ENCODE peak calls at places on chromosome 1, in four cellular contexts. One of them, this sample, is unnamed.

GRCh38 chr1:1470626-1471388 is 758 bp upstream of the ATAD3B start:
- DNase-seq in K562: no peak
- DNase-seq in HL-60: no peak
- DNase-seq in GM12878: no peak
- DNase-seq in this sample: no peak

GRCh38 chr1:205597691-205598314 is 34.0 kb downstream of the ELK4 start:
- DNase-seq in K562: no peak
- DNase-seq in HL-60: no peak
- DNase-seq in GM12878: no peak
- DNase-seq in this sample: no peak

GRCh38 chr1:56404561-56405030 is 174.8 kb downstream of the PLPP3 start:
- DNase-seq in K562: no peak
- DNase-seq in HL-60: no peak
- DNase-seq in GM12878: no peak
- DNase-seq in this sample: no peak

GRCh38 chr1:153563339-153563952 is 2.2 kb downstream of the S100A2 start:
- DNase-seq in K562: no peak
- DNase-seq in HL-60: no peak
- DNase-seq in GM12878: no peak
- DNase-seq in this sample: no peak

GRCh38 chr1:109639063-109639840 is 16.6 kb upstream of the GSTM4 start:
- DNase-seq in K562: no peak
- DNase-seq in HL-60: no peak
- DNase-seq in GM12878: no peak
- DNase-seq in this sample: no peak

GRCh38 chr1:77942400-77943140 is 36.3 kb downstream of the FUBP1 start:
- DNase-seq in K562: no peak
- DNase-seq in HL-60: no peak
- DNase-seq in GM12878: no peak
- DNase-seq in this sample: no peak

GRCh38 chr1:62237950-62238374 is 43.3 kb downstream of the L1TD1 start:
- DNase-seq in K562: no peak
- DNase-seq in HL-60: no peak
- DNase-seq in GM12878: no peak
- DNase-seq in this sample: no peak

GRCh38 chr1:183226963-183227362 is 40.9 kb downstream of the LAMC2 start:
- DNase-seq in K562: no peak
- DNase-seq in HL-60: no peak
- DNase-seq in GM12878: no peak
- DNase-seq in this sample: no peak

GRCh38 chr1:198267056-198267455 is 110.3 kb downstream of the NEK7 start:
- DNase-seq in K562: no peak
- DNase-seq in HL-60: no peak
- DNase-seq in GM12878: no peak
- DNase-seq in this sample: no peak

GRCh38 chr1:206503591-206504362 is 3.6 kb upstream of the RASSF5 start:
- DNase-seq in K562: peak; percentile 79
- DNase-seq in HL-60: peak; percentile 96
- DNase-seq in GM12878: peak; percentile 95
- DNase-seq in this sample: no peak

GRCh38 chr1:215083408-215083961 is 948 bp downstream of the KCNK2 start:
- DNase-seq in K562: no peak
- DNase-seq in HL-60: no peak
- DNase-seq in GM12878: no peak
- DNase-seq in this sample: no peak

GRCh38 chr1:218363141-218363540 is 18.0 kb downstream of the TGFB2 start:
- DNase-seq in K562: no peak
- DNase-seq in HL-60: no peak
- DNase-seq in GM12878: no peak
- DNase-seq in this sample: no peak

GRCh38 chr1:245156736-245157505 is 2.1 kb downstream of the KIF26B start:
- DNase-seq in K562: no peak
- DNase-seq in HL-60: no peak
- DNase-seq in GM12878: no peak
- DNase-seq in this sample: no peak

GRCh38 chr1:76640092-76640491 is 227.2 kb upstream of the ST6GALNAC5 start:
- DNase-seq in K562: no peak
- DNase-seq in HL-60: no peak
- DNase-seq in GM12878: no peak
- DNase-seq in this sample: no peak

GRCh38 chr1:39631361-39632331 is 7.8 kb downstream of the HEYL start:
- DNase-seq in K562: peak; percentile 27
- DNase-seq in HL-60: no peak
- DNase-seq in GM12878: no peak
- DNase-seq in this sample: no peak

GRCh38 chr1:12035306-12035705 is 16.0 kb downstream of the MIIP start:
- DNase-seq in K562: no peak
- DNase-seq in HL-60: no peak
- DNase-seq in GM12878: no peak
- DNase-seq in this sample: no peak

GRCh38 chr1:1128454-1129139 is 12.7 kb upstream of the C1orf159 start:
- DNase-seq in K562: no peak
- DNase-seq in HL-60: no peak
- DNase-seq in GM12878: no peak
- DNase-seq in this sample: no peak

GRCh38 chr1:202255343-202255742 is 61.7 kb downstream of the LGR6 start:
- DNase-seq in K562: no peak
- DNase-seq in HL-60: no peak
- DNase-seq in GM12878: no peak
- DNase-seq in this sample: no peak

GRCh38 chr1:83791821-83792437 is 207.0 kb downstream of the TTLL7 start:
- DNase-seq in K562: no peak
- DNase-seq in HL-60: no peak
- DNase-seq in GM12878: no peak
- DNase-seq in this sample: no peak

GRCh38 chr1:163039694-163040093 is 29.5 kb upstream of the RGS4 start:
- DNase-seq in K562: no peak
- DNase-seq in HL-60: no peak
- DNase-seq in GM12878: no peak
- DNase-seq in this sample: no peak

GRCh38 chr1:246569248-246570238 is 3.3 kb downstream of the CNST start:
- DNase-seq in K562: no peak
- DNase-seq in HL-60: no peak
- DNase-seq in GM12878: no peak
- DNase-seq in this sample: no peak

GRCh38 chr1:45643978-45644377 is 20.1 kb upstream of the CCDC17 start:
- DNase-seq in K562: no peak
- DNase-seq in HL-60: no peak
- DNase-seq in GM12878: no peak
- DNase-seq in this sample: no peak

GRCh38 chr1:9292361-9293240 is at the start of gene SPSB1:
- DNase-seq in K562: peak; percentile 86
- DNase-seq in HL-60: peak; percentile 41
- DNase-seq in GM12878: no peak
- DNase-seq in this sample: no peak

GRCh38 chr1:154730251-154730650 is 122.3 kb upstream of the ADAR start:
- DNase-seq in K562: no peak
- DNase-seq in HL-60: no peak
- DNase-seq in GM12878: no peak
- DNase-seq in this sample: no peak

GRCh38 chr1:150272379-150272840 is at the start of gene C1orf54:
- DNase-seq in K562: no peak
- DNase-seq in HL-60: no peak
- DNase-seq in GM12878: no peak
- DNase-seq in this sample: no peak

GRCh38 chr1:208917281-208917680 is 666.2 kb upstream of the CAMK1G start:
- DNase-seq in K562: no peak
- DNase-seq in HL-60: no peak
- DNase-seq in GM12878: no peak
- DNase-seq in this sample: no peak

GRCh38 chr1:207288315-207288714 is 33.2 kb upstream of the CD55 start:
- DNase-seq in K562: no peak
- DNase-seq in HL-60: no peak
- DNase-seq in GM12878: no peak
- DNase-seq in this sample: no peak

GRCh38 chr1:44934786-44935185 is 51.6 kb downstream of the EIF2B3 start:
- DNase-seq in K562: no peak
- DNase-seq in HL-60: no peak
- DNase-seq in GM12878: no peak
- DNase-seq in this sample: no peak

GRCh38 chr1:16250547-16251251 is 13.7 kb upstream of the CPLANE2 start:
- DNase-seq in K562: no peak
- DNase-seq in HL-60: no peak
- DNase-seq in GM12878: no peak
- DNase-seq in this sample: no peak

DNA sequence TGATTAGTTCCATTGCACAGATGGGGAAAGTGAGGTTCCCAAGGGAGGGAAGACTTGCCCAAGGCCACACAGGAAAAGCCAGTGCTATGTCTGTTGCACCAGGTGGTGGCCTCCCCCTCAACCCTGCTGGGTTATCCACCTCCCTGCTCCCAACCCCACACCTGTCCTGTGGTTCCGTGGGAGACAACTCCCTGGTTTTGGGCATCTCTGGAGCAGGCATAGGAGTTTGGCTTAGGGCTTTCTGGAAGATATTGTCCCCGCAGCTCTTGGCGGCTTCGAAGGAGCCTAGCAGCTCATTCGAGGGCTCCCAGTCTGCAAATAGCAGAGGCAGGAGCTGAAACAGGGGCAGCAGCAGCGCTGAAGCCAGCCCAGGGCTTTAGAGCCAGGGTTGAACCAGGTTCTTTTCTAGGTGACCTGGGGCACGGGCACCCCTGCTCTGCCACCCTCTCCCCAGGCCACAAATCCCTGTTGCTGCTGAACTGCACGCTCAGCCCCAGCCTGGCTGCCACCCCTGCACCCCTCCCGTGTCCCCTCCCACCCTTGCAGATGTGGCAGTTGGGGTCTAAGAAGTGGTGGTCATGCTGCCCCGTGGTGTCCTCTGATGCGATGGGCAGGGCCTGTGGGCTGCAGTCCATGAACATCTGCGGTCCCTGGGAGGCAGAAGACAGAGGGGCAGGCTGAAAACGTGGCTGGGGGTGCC is 22.1 kb downstream of the SPOCD1 start:
- DNase-seq in K562: no peak
- DNase-seq in HL-60: no peak
- DNase-seq in GM12878: no peak
- DNase-seq in this sample: no peak
- TF ChIP-seq SPI1 in K562: no peak
- TF ChIP-seq SPI1 in HL-60: no peak
- TF ChIP-seq SPI1 in GM12878: no peak
- TF ChIP-seq SPI1 in this sample: no peak

GRCh38 chr1:54275349-54275748 is 75.4 kb downstream of the MRPL37 start:
- DNase-seq in K562: no peak
- DNase-seq in HL-60: no peak
- DNase-seq in GM12878: no peak
- DNase-seq in this sample: no peak
- TF ChIP-seq SPI1 in K562: no peak
- TF ChIP-seq SPI1 in HL-60: no peak
- TF ChIP-seq SPI1 in GM12878: no peak
- TF ChIP-seq SPI1 in this sample: no peak

DNA sequence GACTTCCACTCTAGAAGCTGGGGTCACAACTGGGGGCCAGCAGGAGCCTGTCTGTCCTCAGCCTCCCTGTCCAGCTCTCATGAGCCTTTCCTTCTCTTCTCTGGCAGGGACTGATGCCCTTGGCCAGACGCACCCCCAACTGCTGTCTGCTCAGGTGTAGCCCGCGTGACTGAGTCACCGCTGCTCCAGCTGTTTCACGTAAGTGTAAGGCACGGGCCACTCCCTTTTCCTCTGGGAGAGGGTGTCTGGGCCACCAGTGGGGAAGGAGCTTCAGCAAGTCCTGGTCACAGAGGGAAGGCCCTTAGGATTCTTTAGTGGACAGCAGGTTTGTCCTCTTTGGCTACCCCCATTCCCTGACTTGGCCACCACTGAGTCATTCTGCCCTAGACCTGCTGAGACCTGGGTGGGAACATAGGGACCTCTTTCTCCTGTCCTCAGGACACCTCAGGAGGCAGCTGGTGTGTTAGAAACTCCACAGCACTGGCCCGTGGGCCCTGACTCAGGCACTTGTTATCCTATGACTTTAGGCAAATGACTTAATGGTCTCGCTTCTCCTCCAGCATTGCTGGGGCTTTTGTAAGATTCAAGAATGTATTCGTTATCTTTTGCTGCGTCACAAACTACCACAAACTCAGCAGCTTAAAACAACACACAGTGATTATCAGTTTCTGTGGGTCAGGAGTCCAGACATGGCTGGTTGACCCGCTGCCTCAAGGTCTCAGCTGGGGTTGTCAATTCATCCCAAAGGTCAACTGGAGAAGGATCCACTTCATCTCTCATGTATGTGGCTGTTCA is 64.8 kb downstream of the FAM163A start:
- DNase-seq in K562: no peak
- DNase-seq in HL-60: no peak
- DNase-seq in GM12878: no peak
- DNase-seq in this sample: no peak
- TF ChIP-seq SPI1 in K562: no peak
- TF ChIP-seq SPI1 in HL-60: no peak
- TF ChIP-seq SPI1 in GM12878: no peak
- TF ChIP-seq SPI1 in this sample: no peak

GRCh38 chr1:24438423-24438901 is 22.9 kb downstream of the NIPAL3 start:
- DNase-seq in K562: peak; percentile 45
- DNase-seq in HL-60: no peak
- DNase-seq in GM12878: no peak
- DNase-seq in this sample: no peak
- TF ChIP-seq SPI1 in K562: no peak
- TF ChIP-seq SPI1 in HL-60: no peak
- TF ChIP-seq SPI1 in GM12878: no peak
- TF ChIP-seq SPI1 in this sample: no peak

GRCh38 chr1:93738926-93739325 is 57.3 kb upstream of the BCAR3 start:
- DNase-seq in K562: no peak
- DNase-seq in HL-60: no peak
- DNase-seq in GM12878: no peak
- DNase-seq in this sample: no peak
- TF ChIP-seq SPI1 in K562: no peak
- TF ChIP-seq SPI1 in HL-60: no peak
- TF ChIP-seq SPI1 in GM12878: no peak
- TF ChIP-seq SPI1 in this sample: no peak

GRCh38 chr1:70966018-70966638 is 81.5 kb downstream of the PTGER3 start:
- DNase-seq in K562: peak; percentile 20
- DNase-seq in HL-60: no peak
- DNase-seq in GM12878: no peak
- DNase-seq in this sample: no peak

GRCh38 chr1:70963374-70963773 is 84.2 kb downstream of the PTGER3 start:
- DNase-seq in K562: no peak
- DNase-seq in HL-60: no peak
- DNase-seq in GM12878: no peak
- DNase-seq in this sample: no peak

DNA sequence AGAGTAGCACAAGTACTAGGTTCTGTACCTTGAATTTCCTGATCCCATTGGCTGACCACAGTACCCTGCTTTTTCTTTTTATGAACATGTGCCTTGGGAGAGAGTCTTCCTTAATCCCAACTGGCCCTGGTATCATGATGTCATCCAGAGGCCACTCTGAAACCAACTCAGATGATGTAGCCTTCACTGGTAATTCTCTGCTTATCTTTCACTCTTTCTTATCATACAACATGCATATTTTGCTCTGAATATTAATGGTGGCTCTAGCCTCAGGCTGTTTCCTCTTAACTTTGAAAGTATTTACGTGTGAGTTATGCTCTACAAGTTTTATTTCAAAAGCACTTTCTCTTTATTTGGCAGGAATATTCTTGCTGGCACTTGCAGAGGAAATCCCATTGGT is 86.2 kb downstream of the PTGER3 start:
- DNase-seq in K562: peak; percentile 11
- DNase-seq in HL-60: no peak
- DNase-seq in GM12878: no peak
- DNase-seq in this sample: no peak
- TF ChIP-seq SPI1 in K562: no peak
- TF ChIP-seq SPI1 in HL-60: no peak
- TF ChIP-seq SPI1 in GM12878: no peak
- TF ChIP-seq SPI1 in this sample: no peak

This sample was measured in GM12891.